ENCODE peak calls at places on chromosomes 3 and 15, in five cellular contexts. One of them, this sample, is unnamed.

GRCh38 chr3:127787071-127787490 is 35.2 kb downstream of the MGLL start:
- DNase-seq in pancreas: no peak
- DNase-seq in PC-9: no peak
- DNase-seq in AG09309: no peak
- DNase-seq in HCT116: no peak
- DNase-seq in this sample: no peak

GRCh38 chr3:17430574-17430973 is 311.9 kb downstream of the TBC1D5 start:
- DNase-seq in pancreas: no peak
- DNase-seq in PC-9: no peak
- DNase-seq in AG09309: no peak
- DNase-seq in HCT116: no peak
- DNase-seq in this sample: no peak

GRCh38 chr3:159018341-159018740 is 216.5 kb downstream of the MFSD1 start:
- DNase-seq in pancreas: no peak
- DNase-seq in PC-9: no peak
- DNase-seq in AG09309: no peak
- DNase-seq in HCT116: no peak
- DNase-seq in this sample: no peak

GRCh38 chr3:171850968-171851600 is 7.9 kb downstream of the TMEM212 start:
- DNase-seq in pancreas: no peak
- DNase-seq in PC-9: no peak
- DNase-seq in AG09309: no peak
- DNase-seq in HCT116: no peak
- DNase-seq in this sample: no peak

GRCh38 chr3:110413807-110414748 is 657.5 kb upstream of the NECTIN3 start:
- DNase-seq in pancreas: no peak
- DNase-seq in PC-9: no peak
- DNase-seq in AG09309: peak
- DNase-seq in HCT116: no peak
- DNase-seq in this sample: peak

GRCh38 chr3:108296239-108296638 is at the start of gene HHLA2:
- DNase-seq in pancreas: no peak
- DNase-seq in PC-9: no peak
- DNase-seq in AG09309: no peak
- DNase-seq in HCT116: no peak
- DNase-seq in this sample: peak

GRCh38 chr15:62880278-62880677 is 162.3 kb upstream of the TPM1 start:
- DNase-seq in pancreas: no peak
- DNase-seq in PC-9: no peak
- DNase-seq in AG09309: peak
- DNase-seq in HCT116: no peak
- DNase-seq in this sample: no peak

GRCh38 chr15:81608309-81608829 is 234.4 kb upstream of the TMC3 start:
- DNase-seq in pancreas: no peak
- DNase-seq in PC-9: no peak
- DNase-seq in AG09309: no peak
- DNase-seq in HCT116: no peak
- DNase-seq in this sample: no peak

GRCh38 chr3:153958635-153959320 is 162.4 kb upstream of the ARHGEF26 start:
- DNase-seq in pancreas: no peak
- DNase-seq in PC-9: no peak
- DNase-seq in AG09309: no peak
- DNase-seq in HCT116: no peak
- DNase-seq in this sample: no peak

GRCh38 chr3:167882057-167882667 is 146.6 kb downstream of the SERPINI1 start:
- DNase-seq in pancreas: no peak
- DNase-seq in PC-9: no peak
- DNase-seq in AG09309: peak
- DNase-seq in HCT116: peak
- DNase-seq in this sample: peak

GRCh38 chr3:132286035-132286434 is 31.2 kb upstream of the ACP3 start:
- DNase-seq in pancreas: no peak
- DNase-seq in PC-9: no peak
- DNase-seq in AG09309: no peak
- DNase-seq in HCT116: no peak
- DNase-seq in this sample: no peak
- H3K4me3 ChIP-seq in pancreas: no peak
- H3K4me3 ChIP-seq in PC-9: no peak
- H3K4me3 ChIP-seq in AG09309: no peak
- H3K4me3 ChIP-seq in HCT116: no peak
- H3K4me3 ChIP-seq in this sample: no peak

DNA sequence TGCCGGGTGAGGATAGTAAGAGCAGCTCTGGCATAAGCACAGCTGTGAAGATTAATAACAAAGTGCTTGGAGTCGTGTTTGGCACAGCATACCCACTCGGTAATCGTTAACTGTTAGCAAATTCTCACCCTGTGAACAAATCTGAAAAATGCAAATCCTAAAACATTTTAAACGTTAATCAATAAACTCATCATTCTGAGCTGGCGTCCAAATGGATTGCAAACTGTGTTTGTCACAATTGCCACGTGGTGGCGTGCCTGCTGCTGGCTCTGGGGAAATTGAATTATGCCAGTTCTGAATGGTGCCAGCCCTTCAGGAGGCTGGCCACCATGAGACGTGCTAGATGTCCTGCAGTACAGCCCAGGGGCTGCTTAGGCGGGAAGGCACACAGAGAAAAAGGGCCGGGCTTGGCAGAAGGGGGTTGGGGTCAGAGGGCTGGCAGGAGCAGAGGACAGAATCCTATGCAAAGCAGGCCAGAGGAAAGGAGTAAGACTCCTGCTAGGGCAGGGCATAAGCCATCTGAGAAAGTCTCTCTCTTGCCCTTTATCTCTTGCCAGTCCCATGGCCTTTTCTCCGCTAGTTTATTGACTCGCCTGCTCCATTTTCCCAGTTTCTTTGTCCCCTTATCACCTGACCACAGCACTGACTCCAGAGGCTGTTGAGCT is 22.1 kb upstream of the POLG start:
- DNase-seq in pancreas: no peak
- DNase-seq in PC-9: peak
- DNase-seq in AG09309: no peak
- DNase-seq in HCT116: no peak
- DNase-seq in this sample: peak
- TF ChIP-seq CTCF in pancreas: peak
- TF ChIP-seq CTCF in PC-9: peak
- TF ChIP-seq CTCF in AG09309: peak
- TF ChIP-seq CTCF in HCT116: peak
- TF ChIP-seq CTCF in this sample: peak

GRCh38 chr15:66704019-66704782 is 2.2 kb downstream of the SMAD6 start:
- DNase-seq in pancreas: no peak
- DNase-seq in PC-9: no peak
- DNase-seq in AG09309: no peak
- DNase-seq in HCT116: no peak
- DNase-seq in this sample: no peak
- H3K4me3 ChIP-seq in pancreas: peak
- H3K4me3 ChIP-seq in PC-9: peak
- H3K4me3 ChIP-seq in AG09309: peak
- H3K4me3 ChIP-seq in HCT116: peak
- H3K4me3 ChIP-seq in this sample: peak

DNA sequence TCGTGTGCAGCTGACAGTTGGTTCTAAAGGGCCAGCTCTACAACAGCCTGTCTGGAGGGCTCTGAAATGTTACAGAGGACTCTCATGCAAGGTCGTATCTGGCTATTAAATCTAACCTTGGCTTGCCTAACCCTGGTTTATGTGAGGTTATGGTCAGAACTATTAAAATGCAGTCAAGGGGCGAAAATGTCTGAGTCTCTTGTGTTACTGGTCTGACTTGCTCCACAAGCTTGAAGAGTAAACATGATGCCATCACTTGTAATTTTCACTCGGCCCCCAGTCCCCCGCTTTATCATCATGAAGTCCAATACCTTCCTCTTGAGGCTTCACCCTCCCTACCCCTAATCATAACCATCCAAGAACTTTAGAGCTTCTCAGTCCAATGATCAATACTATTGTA is 9.4 kb downstream of the ENTPD3 start:
- DNase-seq in pancreas: no peak
- DNase-seq in PC-9: no peak
- DNase-seq in AG09309: no peak
- DNase-seq in HCT116: no peak
- DNase-seq in this sample: no peak
- TF ChIP-seq CTCF in pancreas: no peak
- TF ChIP-seq CTCF in PC-9: no peak
- TF ChIP-seq CTCF in AG09309: no peak
- TF ChIP-seq CTCF in HCT116: no peak
- TF ChIP-seq CTCF in this sample: no peak

GRCh38 chr3:58463942-58464271 is 28.0 kb upstream of the KCTD6 start:
- DNase-seq in pancreas: no peak
- DNase-seq in PC-9: no peak
- DNase-seq in AG09309: no peak
- DNase-seq in HCT116: no peak
- DNase-seq in this sample: no peak
- H3K4me3 ChIP-seq in pancreas: no peak
- H3K4me3 ChIP-seq in PC-9: no peak
- H3K4me3 ChIP-seq in AG09309: no peak
- H3K4me3 ChIP-seq in HCT116: no peak
- H3K4me3 ChIP-seq in this sample: peak

GRCh38 chr3:179415377-179415776 is 35.9 kb downstream of the GNB4 start:
- DNase-seq in pancreas: no peak
- DNase-seq in PC-9: no peak
- DNase-seq in AG09309: no peak
- DNase-seq in HCT116: no peak
- DNase-seq in this sample: no peak

GRCh38 chr3:179414804-179415203 is 36.5 kb downstream of the GNB4 start:
- DNase-seq in pancreas: no peak
- DNase-seq in PC-9: no peak
- DNase-seq in AG09309: no peak
- DNase-seq in HCT116: no peak
- DNase-seq in this sample: no peak

GRCh38 chr3:179410999-179411398 is 40.3 kb downstream of the GNB4 start:
- DNase-seq in pancreas: no peak
- DNase-seq in PC-9: no peak
- DNase-seq in AG09309: no peak
- DNase-seq in HCT116: no peak
- DNase-seq in this sample: no peak

GRCh38 chr3:179410317-179410716 is 41.0 kb downstream of the GNB4 start:
- DNase-seq in pancreas: no peak
- DNase-seq in PC-9: no peak
- DNase-seq in AG09309: no peak
- DNase-seq in HCT116: no peak
- DNase-seq in this sample: no peak
- TF ChIP-seq CTCF in pancreas: no peak
- TF ChIP-seq CTCF in PC-9: no peak
- TF ChIP-seq CTCF in AG09309: peak
- TF ChIP-seq CTCF in HCT116: peak
- TF ChIP-seq CTCF in this sample: no peak

This sample was measured in epithelial cell of proximal tubule.